ENCODE peak calls at places on chromosomes 11 and 22, in ten cellular contexts. Y is sigmoid colon, W is pancreas, S is spleen, U is HCT116, A is mammary epithelial cell, N is right atrium auricular region, C is H1, Z is mesenchymal stem cell, H is cardiac muscle cell. E is an unnamed sample. For H3K4me1 and H3K36me3, the result is how much of the 10 kb centered on the place peaks cover.

GRCh38 chr22:27603823-27604190 is 197.7 kb downstream of the MN1 start:
- DNase-seq in S (peak), W (no peak), U (no peak), H (peak), N (no peak), Y (no peak), Z (no peak), C (no peak), A (no peak), E (no peak)

GRCh38 chr11:35905901-35906661 is 37.8 kb upstream of the LDLRAD3 start:
- DNase-seq in C (no peak), W (no peak), Y (no peak), U (no peak), N (no peak), A (no peak), S (no peak), H (no peak), Z (no peak), E (no peak)

GRCh38 chr22:35998748-35999147 is 29.9 kb downstream of the RBFOX2 start:
- DNase-seq in Z (no peak), W (no peak), N (no peak), Y (no peak), C (no peak), A (no peak), H (no peak), S (no peak), U (no peak), E (no peak)

GRCh38 chr11:69637956-69638871 is 2.7 kb upstream of the CCND1 start:
- DNase-seq in Y (peak), S (peak), W (no peak), Z (peak), A (peak), C (no peak), U (peak), N (no peak), H (peak), E (no peak)

GRCh38 chr11:11349870-11350325 is 3.2 kb downstream of the CSNK2A3 start:
- DNase-seq in Z (peak), Y (no peak), U (no peak), W (peak), C (no peak), S (no peak), A (no peak), H (no peak), N (no peak), E (no peak)

GRCh38 chr11:9616858-9617257 is 43.4 kb downstream of the WEE1 start:
- DNase-seq in N (no peak), A (no peak), S (no peak), U (no peak), W (no peak), Y (peak), Z (no peak), C (no peak), H (no peak), E (no peak)

GRCh38 chr11:33622231-33622630 is 78.4 kb downstream of the C11orf91 start:
- DNase-seq in H (no peak), Y (no peak), Z (no peak), A (peak), W (no peak), U (no peak), C (no peak), N (no peak), S (no peak), E (no peak)

GRCh38 chr22:21073023-21073422 is 27.3 kb downstream of the LRRC74B start:
- DNase-seq in C (no peak), Y (no peak), A (no peak), Z (no peak), W (no peak), N (no peak), S (no peak), U (no peak), H (no peak), E (no peak)

GRCh38 chr11:95108159-95108611 is 18.5 kb downstream of the ENDOD1 start:
- DNase-seq in S (peak), H (no peak), N (no peak), U (no peak), Z (peak), W (no peak), C (no peak), A (peak), Y (no peak), E (no peak)

GRCh38 chr11:20488352-20488751 is 100.8 kb downstream of the PRMT3 start:
- DNase-seq in U (no peak), W (no peak), A (no peak), N (no peak), Z (no peak), H (no peak), C (no peak), S (no peak), Y (no peak), E (no peak)

GRCh38 chr11:73322111-73322985 is 14.3 kb downstream of the ARHGEF17 start:
- DNase-seq in Y (peak), Z (peak), S (no peak), A (no peak), H (no peak), U (no peak), N (no peak), W (no peak), C (no peak), E (no peak)

GRCh38 chr22:35995772-35996171 is 32.9 kb downstream of the RBFOX2 start:
- DNase-seq in S (no peak), Y (peak), H (no peak), U (no peak), A (peak), W (peak), C (no peak), N (peak), Z (peak), E (no peak)

GRCh38 chr22:26558246-26558895 is 31.6 kb downstream of the TPST2 start:
- DNase-seq in U (no peak), W (peak), Z (peak), N (no peak), S (no peak), H (no peak), A (no peak), C (no peak), Y (no peak), E (no peak)

GRCh38 chr11:1336836-1337646 is 27.6 kb upstream of the TOLLIP start:
- DNase-seq in H (peak), W (peak), Y (peak), Z (no peak), A (no peak), C (no peak), N (no peak), S (peak), U (no peak), E (peak)

GRCh38 chr22:48299801-48300200 is 1527.9 kb downstream of the BRD1 start:
- DNase-seq in N (peak), W (no peak), A (no peak), H (no peak), C (no peak), S (no peak), Z (no peak), Y (no peak), U (no peak), E (no peak)

GRCh38 chr11:121863126-121863525 is 252.9 kb downstream of the BLID start:
- DNase-seq in A (no peak), C (no peak), W (no peak), H (no peak), Z (no peak), N (no peak), Y (no peak), S (no peak), U (no peak), E (no peak)

GRCh38 chr11:47417712-47418111 is 8.5 kb downstream of the PSMC3 start:
- DNase-seq in C (no peak), W (no peak), N (no peak), H (no peak), U (no peak), A (no peak), Z (no peak), S (no peak), Y (no peak), E (no peak)

GRCh38 chr11:13440100-13440855 is 22.7 kb downstream of the BTBD10 start:
- DNase-seq in Y (no peak), N (no peak), W (no peak), U (peak), S (no peak), H (peak), C (no peak), A (peak), Z (peak), E (no peak)

GRCh38 chr11:70176940-70177689 is 26.0 kb upstream of the FADD start:
- DNase-seq in S (peak), C (peak), H (peak), U (peak), N (no peak), A (no peak), Y (no peak), Z (peak), W (no peak), E (peak)

GRCh38 chr11:78274739-78275138 is 86.0 kb downstream of the USP35 start:
- DNase-seq in S (no peak), A (no peak), N (no peak), U (no peak), W (no peak), C (no peak), H (no peak), Y (no peak), Z (no peak), E (no peak)

GRCh38 chr11:95994340-95994728 is 70.4 kb upstream of the MTMR2 start:
- DNase-seq in U (no peak), A (no peak), C (no peak), H (peak), W (no peak), S (no peak), Y (no peak), N (no peak), Z (no peak), E (no peak)

GRCh38 chr22:33476206-33476605 is 418.0 kb upstream of the SYN3 start:
- DNase-seq in W (no peak), Z (peak), H (no peak), S (no peak), N (no peak), U (no peak), Y (no peak), C (no peak), A (no peak), E (no peak)

GRCh38 chr11:34053161-34053686 is 1.7 kb downstream of the CAPRIN1 start:
- DNase-seq in C (no peak), H (peak), A (peak), U (no peak), Y (peak), N (peak), W (peak), Z (peak), S (peak), E (peak)

GRCh38 chr11:2209370-2209801 is 37.8 kb upstream of the TH start:
- DNase-seq in C (no peak), A (no peak), S (peak), Z (no peak), U (no peak), N (peak), H (no peak), W (no peak), Y (peak), E (no peak)

GRCh38 chr11:4038973-4039372 is 55.6 kb upstream of the RRM1 start:
- DNase-seq in Y (no peak), A (peak), N (no peak), S (no peak), W (no peak), Z (peak), H (no peak), C (no peak), U (no peak), E (no peak)

GRCh38 chr22:35044607-35045390 is 21.2 kb upstream of the ISX start:
- DNase-seq in S (no peak), A (peak), Z (no peak), C (no peak), W (no peak), Y (no peak), U (no peak), N (no peak), H (no peak), E (no peak)

GRCh38 chr11:58675344-58676155 is 53.1 kb downstream of the CNTF start:
- DNase-seq in S (peak), H (peak), Y (peak), W (peak), A (peak), N (peak), C (peak), U (peak), Z (peak), E (peak)

GRCh38 chr11:118012083-118012669 is 26.0 kb downstream of the IL10RA start:
- DNase-seq in N (peak), A (peak), H (no peak), S (peak), U (no peak), C (no peak), Z (peak), Y (no peak), W (no peak), E (no peak)

GRCh38 chr11:77213589-77214428 is 85.8 kb downstream of the MYO7A start:
- DNase-seq in S (peak), U (no peak), W (no peak), N (peak), C (no peak), Y (no peak), Z (no peak), H (no peak), A (no peak), E (no peak)

GRCh38 chr11:44952500-44953260 is 2.0 kb upstream of the TP53I11 start:
- DNase-seq in N (no peak), A (no peak), Z (no peak), Y (no peak), W (no peak), H (peak), S (no peak), C (no peak), U (no peak), E (no peak)
- H3K27ac ChIP-seq in N (peak), A (no peak), Z (no peak), Y (no peak), W (no peak), H (peak), S (peak), C (no peak), U (no peak), E (no peak)

GRCh38 chr22:42077486-42078125 is 1.9 kb upstream of the SMDT1 start:
- DNase-seq in U (no peak), A (no peak), W (no peak), Y (no peak), N (no peak), H (no peak), C (no peak), Z (no peak), S (peak), E (no peak)

GRCh38 chr22:42076764-42077485 is 2.6 kb upstream of the SMDT1 start:
- DNase-seq in W (peak), C (no peak), S (peak), H (no peak), Y (peak), U (no peak), A (no peak), Z (no peak), N (no peak), E (no peak)

GRCh38 chr22:42080287-42080686 is 787 bp downstream of the SMDT1 start:
- DNase-seq in U (no peak), N (no peak), W (peak), C (no peak), A (peak), Y (no peak), S (peak), Z (peak), H (peak), E (no peak)

GRCh38 chr22:42078469-42079318 is 806 bp upstream of the SMDT1 start:
- DNase-seq in W (no peak), S (no peak), C (no peak), H (no peak), U (no peak), N (no peak), A (no peak), Y (no peak), Z (no peak), E (no peak)

GRCh38 chr22:42079319-42080251 is at the start of gene SMDT1:
- DNase-seq in Z (peak), A (peak), U (peak), H (peak), W (peak), N (peak), C (peak), Y (peak), S (peak), E (peak)
- H3K4me1 ChIP-seq in Z (under half), A (under half), U (under half), H (under half), W (under half), N (under half), C (under half), Y (under half), S (under half), E (under half)

DNA sequence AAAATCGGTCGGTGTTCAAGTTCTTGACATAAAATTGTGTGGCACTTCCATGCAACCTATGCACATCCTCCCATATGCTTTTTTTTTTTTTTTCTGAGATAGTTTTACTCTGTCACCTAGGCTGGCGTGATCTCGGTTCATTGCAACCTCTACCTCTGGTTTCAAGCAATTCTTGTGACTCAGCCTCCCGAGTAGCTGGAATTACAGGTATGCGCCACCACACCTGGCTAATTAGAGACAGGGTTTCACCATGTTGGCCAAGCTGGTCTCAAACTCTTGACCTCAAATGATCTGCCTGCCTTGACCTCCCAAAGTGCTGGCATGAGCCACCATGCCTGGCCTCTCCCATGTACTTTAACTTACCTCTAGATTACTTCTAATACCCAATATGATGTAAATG is 15.0 kb downstream of the GLB1L3 start:
- DNase-seq in A (no peak), U (no peak), Z (no peak), S (no peak), W (no peak), Y (no peak), H (no peak), N (no peak), C (no peak), E (no peak)
- H3K36me3 ChIP-seq in A (under half), U (under half), Z (under half), S (under half), W (under half), Y (under half), H (under half), N (under half), C (under half), E (under half)

GRCh38 chr22:29310065-29310862 is 3.8 kb downstream of the GAS2L1 start:
- DNase-seq in H (no peak), W (peak), Y (peak), N (no peak), Z (peak), U (no peak), A (peak), S (no peak), C (no peak), E (no peak)

GRCh38 chr22:29307658-29308147 is 1.3 kb downstream of the GAS2L1 start:
- DNase-seq in C (no peak), Y (peak), S (no peak), A (peak), Z (no peak), H (no peak), N (no peak), W (no peak), U (no peak), E (no peak)

GRCh38 chr22:29308148-29308790 is 1.8 kb downstream of the GAS2L1 start:
- DNase-seq in Z (no peak), U (no peak), C (no peak), A (peak), W (no peak), N (no peak), Y (peak), H (no peak), S (no peak), E (no peak)

GRCh38 chr22:29309332-29310064 is 3.0 kb downstream of the GAS2L1 start:
- DNase-seq in Z (peak), U (no peak), W (peak), C (no peak), Y (peak), N (no peak), H (peak), A (no peak), S (peak), E (no peak)

DNA sequence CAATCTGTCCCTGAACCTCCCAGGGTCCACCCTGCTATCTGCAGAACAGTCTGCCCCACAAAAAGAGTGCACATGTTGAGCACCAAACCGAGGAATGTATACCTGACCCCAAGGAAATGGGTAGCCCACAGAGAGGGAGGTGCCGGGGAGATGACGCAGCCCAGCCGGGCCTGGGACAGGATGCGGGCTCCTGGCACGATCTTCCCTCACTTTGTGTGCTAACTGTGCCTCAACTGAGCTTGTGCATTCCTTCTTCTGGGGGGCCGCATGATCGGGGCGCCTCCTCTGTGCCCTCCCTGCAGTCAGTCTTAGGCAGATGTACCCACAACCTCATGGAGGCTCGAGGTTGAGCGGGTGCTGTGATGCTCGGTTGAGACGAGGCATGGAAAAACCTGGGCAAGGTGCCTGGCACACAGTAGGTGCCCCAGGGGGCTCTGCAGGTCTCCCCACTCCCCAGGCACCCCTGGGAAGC is 2.4 kb downstream of the GAS2L1 start:
- DNase-seq in H (no peak), Y (peak), U (no peak), N (no peak), W (no peak), A (peak), S (no peak), C (no peak), Z (peak), E (peak)
- H3K27ac ChIP-seq in H (no peak), Y (peak), U (peak), N (peak), W (no peak), A (peak), S (peak), C (no peak), Z (peak), E (no peak)

GRCh38 chr11:63535734-63536133 is 874 bp upstream of the PLAAT4 start:
- DNase-seq in C (no peak), H (no peak), A (no peak), U (no peak), Z (no peak), N (no peak), W (no peak), S (no peak), Y (no peak), E (no peak)

GRCh38 chr11:63534076-63534475 is 2.5 kb upstream of the PLAAT4 start:
- DNase-seq in Y (no peak), N (no peak), S (no peak), C (no peak), A (no peak), W (no peak), Z (no peak), H (no peak), U (no peak), E (no peak)

GRCh38 chr11:63536669-63537292 is at the start of gene PLAAT4:
- DNase-seq in Z (peak), S (no peak), Y (peak), A (peak), C (no peak), H (no peak), N (peak), W (peak), U (no peak), E (peak)

GRCh38 chr11:63532799-63533475 is 3.7 kb upstream of the PLAAT4 start:
- DNase-seq in Y (no peak), C (no peak), S (no peak), H (no peak), W (no peak), N (no peak), U (no peak), A (no peak), Z (no peak), E (no peak)

DNA sequence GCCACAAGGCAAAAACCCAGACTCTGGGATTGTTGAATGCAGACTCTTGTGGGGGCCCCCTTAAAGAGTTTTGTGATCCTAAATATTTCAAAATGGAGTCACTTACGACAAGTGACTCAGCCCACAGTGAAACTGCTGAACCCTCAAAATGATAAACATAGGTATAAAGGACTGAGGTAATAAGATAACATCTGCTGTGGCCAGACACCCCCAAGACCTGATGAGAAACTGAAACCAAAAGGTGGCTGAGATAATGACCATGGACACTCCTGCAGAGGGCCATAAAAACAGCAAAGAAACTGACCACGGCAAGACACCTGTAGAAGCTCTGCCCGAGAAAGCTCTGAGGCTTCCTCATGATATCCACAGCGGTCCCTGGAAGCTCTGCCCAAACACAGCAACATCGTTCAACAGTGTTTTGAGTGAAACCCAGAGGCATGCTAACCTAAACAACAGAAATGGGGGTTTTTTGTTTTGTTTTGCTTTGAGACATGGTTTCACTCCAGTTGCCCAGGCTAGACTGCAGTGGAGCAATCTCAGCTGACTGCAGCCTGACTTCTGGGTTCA is 1.6 kb upstream of the PLAAT4 start:
- DNase-seq in H (no peak), S (no peak), C (no peak), U (no peak), Y (no peak), N (no peak), W (no peak), Z (peak), A (no peak), E (peak)
- H3K4me1 ChIP-seq in H (under half), S (under half), C (under half), U (under half), Y (under half), N (under half), W (under half), Z (under half), A (under half), E (half or more)

DNA sequence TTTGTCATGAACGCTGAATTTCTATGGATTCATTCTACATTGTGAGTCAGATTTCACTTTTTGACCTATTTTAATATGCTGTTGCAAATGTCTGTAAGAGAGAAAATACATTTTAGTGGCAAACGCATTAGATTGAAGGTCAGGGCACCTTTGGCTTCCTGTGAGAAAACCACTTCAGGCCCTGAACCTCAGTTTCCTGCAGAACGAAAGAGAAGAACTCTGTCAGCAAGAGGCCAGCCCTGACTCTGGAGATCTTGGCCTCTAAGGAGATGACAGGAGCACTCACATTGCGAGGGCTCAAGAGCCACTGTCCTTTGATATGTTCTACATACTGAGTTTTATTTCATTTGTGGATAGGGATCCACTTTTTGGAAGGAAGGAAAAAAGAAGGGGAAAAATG is 83.6 kb downstream of the KCNJ1 start:
- DNase-seq in U (no peak), N (no peak), Z (no peak), Y (no peak), A (no peak), C (no peak), H (no peak), S (no peak), W (no peak), E (no peak)
- H3K36me3 ChIP-seq in U (under half), N (under half), Z (under half), Y (under half), A (under half), C (under half), H (under half), S (under half), W (under half), E (half or more)

E was measured in CD8-positive, alpha-beta memory T cell.